ENCODE peak calls at places on chromosomes 7 and 10, in six cellular contexts. One of them, this sample, is unnamed.

GRCh38 chr7:145016068-145016467 is 180.2 kb upstream of the TPK1 start:
- DNase-seq in IMR-90: no peak
- DNase-seq in H1: peak; percentile 15
- DNase-seq in H9: peak; percentile 34
- DNase-seq in mesenchymal stem cell: no peak
- DNase-seq in neuronal stem cell: no peak
- DNase-seq in this sample: no peak

GRCh38 chr7:5679047-5679740 is 102.3 kb downstream of the RNF216 start:
- DNase-seq in IMR-90: no peak
- DNase-seq in H1: no peak
- DNase-seq in H9: no peak
- DNase-seq in mesenchymal stem cell: no peak
- DNase-seq in neuronal stem cell: peak; percentile 31
- DNase-seq in this sample: no peak

GRCh38 chr7:30924624-30925023 is 13.0 kb downstream of the AQP1 start:
- DNase-seq in IMR-90: no peak
- DNase-seq in H1: no peak
- DNase-seq in H9: peak; percentile 8
- DNase-seq in mesenchymal stem cell: no peak
- DNase-seq in neuronal stem cell: no peak
- DNase-seq in this sample: no peak

GRCh38 chr7:129218514-129219036 is 6.3 kb upstream of the AHCYL2 start:
- DNase-seq in IMR-90: peak; percentile 78
- DNase-seq in H1: peak; percentile 50
- DNase-seq in H9: peak; percentile 89
- DNase-seq in mesenchymal stem cell: peak; percentile 82
- DNase-seq in neuronal stem cell: peak; percentile 88
- DNase-seq in this sample: peak; percentile 86

GRCh38 chr7:51019891-51020855 is 237.5 kb upstream of the GRB10 start:
- DNase-seq in IMR-90: peak; percentile 41
- DNase-seq in H1: no peak
- DNase-seq in H9: no peak
- DNase-seq in mesenchymal stem cell: peak; percentile 71
- DNase-seq in neuronal stem cell: no peak
- DNase-seq in this sample: no peak

GRCh38 chr10:42977032-42977416 is 99.8 kb upstream of the RET start:
- DNase-seq in IMR-90: no peak
- DNase-seq in H1: no peak
- DNase-seq in H9: no peak
- DNase-seq in mesenchymal stem cell: no peak
- DNase-seq in neuronal stem cell: no peak
- DNase-seq in this sample: no peak

GRCh38 chr7:107743567-107744344 is at the start of gene CBLL1:
- DNase-seq in IMR-90: peak; percentile 94
- DNase-seq in H1: peak; percentile 78
- DNase-seq in H9: peak; percentile 95
- DNase-seq in mesenchymal stem cell: peak; percentile 97
- DNase-seq in neuronal stem cell: peak; percentile 91
- DNase-seq in this sample: peak; percentile 97

GRCh38 chr10:36469585-36469984 is 655.8 kb upstream of the ANKRD30A start:
- DNase-seq in IMR-90: peak; percentile 83
- DNase-seq in H1: no peak
- DNase-seq in H9: no peak
- DNase-seq in mesenchymal stem cell: peak; percentile 39
- DNase-seq in neuronal stem cell: no peak
- DNase-seq in this sample: no peak

GRCh38 chr10:118504044-118504944 is 91.2 kb downstream of the PRLHR start:
- DNase-seq in IMR-90: peak; percentile 3
- DNase-seq in H1: no peak
- DNase-seq in H9: no peak
- DNase-seq in mesenchymal stem cell: no peak
- DNase-seq in neuronal stem cell: no peak
- DNase-seq in this sample: peak; percentile 65

GRCh38 chr7:43834463-43835251 is 34.7 kb downstream of the MRPS24 start:
- DNase-seq in IMR-90: peak; percentile 40
- DNase-seq in H1: no peak
- DNase-seq in H9: no peak
- DNase-seq in mesenchymal stem cell: peak; percentile 57
- DNase-seq in neuronal stem cell: no peak
- DNase-seq in this sample: peak; percentile 13

GRCh38 chr7:24913791-24914464 is 66.0 kb downstream of the OSBPL3 start:
- DNase-seq in IMR-90: no peak
- DNase-seq in H1: no peak
- DNase-seq in H9: no peak
- DNase-seq in mesenchymal stem cell: no peak
- DNase-seq in neuronal stem cell: no peak
- DNase-seq in this sample: no peak

GRCh38 chr10:104630731-104631130 is 10.4 kb upstream of the SORCS3 start:
- DNase-seq in IMR-90: no peak
- DNase-seq in H1: no peak
- DNase-seq in H9: no peak
- DNase-seq in mesenchymal stem cell: no peak
- DNase-seq in neuronal stem cell: no peak
- DNase-seq in this sample: no peak

GRCh38 chr10:107589081-107589480 is 424.6 kb upstream of the SORCS1 start:
- DNase-seq in IMR-90: no peak
- DNase-seq in H1: no peak
- DNase-seq in H9: no peak
- DNase-seq in mesenchymal stem cell: no peak
- DNase-seq in neuronal stem cell: no peak
- DNase-seq in this sample: no peak

GRCh38 chr10:79127151-79127961 is 58.6 kb downstream of the ZMIZ1 start:
- DNase-seq in IMR-90: peak; percentile 86
- DNase-seq in H1: peak; percentile 36
- DNase-seq in H9: peak; percentile 81
- DNase-seq in mesenchymal stem cell: peak; percentile 90
- DNase-seq in neuronal stem cell: no peak
- DNase-seq in this sample: peak; percentile 78

GRCh38 chr10:18137111-18137510 is 3.1 kb upstream of the CACNB2 start:
- DNase-seq in IMR-90: no peak
- DNase-seq in H1: no peak
- DNase-seq in H9: no peak
- DNase-seq in mesenchymal stem cell: no peak
- DNase-seq in neuronal stem cell: no peak
- DNase-seq in this sample: no peak

GRCh38 chr7:65216469-65216868 is 157.2 kb upstream of the ZNF92 start:
- DNase-seq in IMR-90: peak; percentile 16
- DNase-seq in H1: peak; percentile 63
- DNase-seq in H9: peak; percentile 84
- DNase-seq in mesenchymal stem cell: peak; percentile 21
- DNase-seq in neuronal stem cell: peak; percentile 40
- DNase-seq in this sample: peak; percentile 50

GRCh38 chr10:102274062-102274461 is 28.7 kb downstream of the GBF1 start:
- DNase-seq in IMR-90: no peak
- DNase-seq in H1: no peak
- DNase-seq in H9: no peak
- DNase-seq in mesenchymal stem cell: no peak
- DNase-seq in neuronal stem cell: no peak
- DNase-seq in this sample: no peak

GRCh38 chr10:102268333-102268999 is 23.1 kb downstream of the GBF1 start:
- DNase-seq in IMR-90: peak; percentile 59
- DNase-seq in H1: no peak
- DNase-seq in H9: no peak
- DNase-seq in mesenchymal stem cell: peak; percentile 44
- DNase-seq in neuronal stem cell: no peak
- DNase-seq in this sample: no peak

GRCh38 chr10:102267748-102268147 is 22.4 kb downstream of the GBF1 start:
- DNase-seq in IMR-90: peak; percentile 83
- DNase-seq in H1: no peak
- DNase-seq in H9: no peak
- DNase-seq in mesenchymal stem cell: peak; percentile 38
- DNase-seq in neuronal stem cell: no peak
- DNase-seq in this sample: no peak

GRCh38 chr10:102266670-102267069 is 21.3 kb downstream of the GBF1 start:
- DNase-seq in IMR-90: no peak
- DNase-seq in H1: no peak
- DNase-seq in H9: no peak
- DNase-seq in mesenchymal stem cell: no peak
- DNase-seq in neuronal stem cell: no peak
- DNase-seq in this sample: no peak

GRCh38 chr10:102269017-102269416 is 23.7 kb downstream of the GBF1 start:
- DNase-seq in IMR-90: no peak
- DNase-seq in H1: no peak
- DNase-seq in H9: no peak
- DNase-seq in mesenchymal stem cell: peak; percentile 17
- DNase-seq in neuronal stem cell: no peak
- DNase-seq in this sample: no peak
- H3K23ac ChIP-seq in IMR-90: peak overlapping the region; percentile 21
- H3K23ac ChIP-seq in H1: no peak overlapping the region
- H3K23ac ChIP-seq in H9: no peak overlapping the region
- H3K23ac ChIP-seq in mesenchymal stem cell: no peak overlapping the region
- H3K23ac ChIP-seq in neuronal stem cell: no peak overlapping the region
- H3K23ac ChIP-seq in this sample: no peak overlapping the region

GRCh38 chr7:18288322-18289037 is 207.1 kb upstream of the HDAC9 start:
- DNase-seq in IMR-90: no peak
- DNase-seq in H1: no peak
- DNase-seq in H9: no peak
- DNase-seq in mesenchymal stem cell: no peak
- DNase-seq in neuronal stem cell: no peak
- DNase-seq in this sample: no peak

GRCh38 chr7:18290223-18290622 is 205.3 kb upstream of the HDAC9 start:
- DNase-seq in IMR-90: no peak
- DNase-seq in H1: no peak
- DNase-seq in H9: no peak
- DNase-seq in mesenchymal stem cell: no peak
- DNase-seq in neuronal stem cell: no peak
- DNase-seq in this sample: no peak

GRCh38 chr7:18289801-18290200 is 205.7 kb upstream of the HDAC9 start:
- DNase-seq in IMR-90: no peak
- DNase-seq in H1: no peak
- DNase-seq in H9: no peak
- DNase-seq in mesenchymal stem cell: no peak
- DNase-seq in neuronal stem cell: no peak
- DNase-seq in this sample: no peak

GRCh38 chr7:18290865-18291264 is 204.7 kb upstream of the HDAC9 start:
- DNase-seq in IMR-90: no peak
- DNase-seq in H1: no peak
- DNase-seq in H9: no peak
- DNase-seq in mesenchymal stem cell: no peak
- DNase-seq in neuronal stem cell: no peak
- DNase-seq in this sample: no peak

GRCh38 chr7:18287482-18287881 is 208.1 kb upstream of the HDAC9 start:
- DNase-seq in IMR-90: no peak
- DNase-seq in H1: no peak
- DNase-seq in H9: no peak
- DNase-seq in mesenchymal stem cell: no peak
- DNase-seq in neuronal stem cell: no peak
- DNase-seq in this sample: no peak
- H2AFZ ChIP-seq in IMR-90: no peak overlapping the region
- H2AFZ ChIP-seq in H1: no peak overlapping the region
- H2AFZ ChIP-seq in H9: no peak overlapping the region
- H2AFZ ChIP-seq in mesenchymal stem cell: no peak overlapping the region
- H2AFZ ChIP-seq in neuronal stem cell: no peak overlapping the region
- H2AFZ ChIP-seq in this sample: no peak overlapping the region

GRCh38 chr7:149856583-149856982 is 17.2 kb upstream of the ATP6V0E2 start:
- DNase-seq in IMR-90: no peak
- DNase-seq in H1: no peak
- DNase-seq in H9: no peak
- DNase-seq in mesenchymal stem cell: no peak
- DNase-seq in neuronal stem cell: no peak
- DNase-seq in this sample: no peak
- H3K27ac ChIP-seq in IMR-90: no peak overlapping the region
- H3K27ac ChIP-seq in H1: no peak overlapping the region
- H3K27ac ChIP-seq in H9: no peak overlapping the region
- H3K27ac ChIP-seq in mesenchymal stem cell: no peak overlapping the region
- H3K27ac ChIP-seq in neuronal stem cell: no peak overlapping the region
- H3K27ac ChIP-seq in this sample: no peak overlapping the region

GRCh38 chr10:75208177-75208576 is 2.4 kb upstream of the VDAC2 start:
- DNase-seq in IMR-90: peak; percentile 90
- DNase-seq in H1: no peak
- DNase-seq in H9: no peak
- DNase-seq in mesenchymal stem cell: peak; percentile 78
- DNase-seq in neuronal stem cell: no peak
- DNase-seq in this sample: peak; percentile 86

GRCh38 chr10:75209325-75210192 is 1.0 kb upstream of the VDAC2 start:
- DNase-seq in IMR-90: peak; percentile 65
- DNase-seq in H1: no peak
- DNase-seq in H9: no peak
- DNase-seq in mesenchymal stem cell: peak; percentile 81
- DNase-seq in neuronal stem cell: no peak
- DNase-seq in this sample: peak; percentile 91

GRCh38 chr10:75211007-75211735 is 575 bp downstream of the VDAC2 start:
- DNase-seq in IMR-90: peak; percentile 57
- DNase-seq in H1: no peak
- DNase-seq in H9: no peak
- DNase-seq in mesenchymal stem cell: peak; percentile 78
- DNase-seq in neuronal stem cell: no peak
- DNase-seq in this sample: peak; percentile 60

GRCh38 chr10:75207868-75208167 is 2.8 kb upstream of the VDAC2 start:
- DNase-seq in IMR-90: no peak
- DNase-seq in H1: no peak
- DNase-seq in H9: no peak
- DNase-seq in mesenchymal stem cell: no peak
- DNase-seq in neuronal stem cell: no peak
- DNase-seq in this sample: no peak

GRCh38 chr10:75210193-75211006 is at the start of gene VDAC2:
- DNase-seq in IMR-90: peak; percentile 79
- DNase-seq in H1: no peak
- DNase-seq in H9: peak; percentile 88
- DNase-seq in mesenchymal stem cell: peak; percentile 86
- DNase-seq in neuronal stem cell: peak; percentile 89
- DNase-seq in this sample: peak; percentile 90
- H3K23ac ChIP-seq in IMR-90: peak within 1 kb of the TSS; percentile 99
- H3K23ac ChIP-seq in H1: no peak within 1 kb of the TSS
- H3K23ac ChIP-seq in H9: peak within 1 kb of the TSS; percentile 28
- H3K23ac ChIP-seq in mesenchymal stem cell: peak within 1 kb of the TSS; percentile 64
- H3K23ac ChIP-seq in neuronal stem cell: peak within 1 kb of the TSS; percentile 99
- H3K23ac ChIP-seq in this sample: no peak within 1 kb of the TSS

GRCh38 chr10:16183989-16184643 is 252.7 kb upstream of the PTER start:
- DNase-seq in IMR-90: no peak
- DNase-seq in H1: no peak
- DNase-seq in H9: no peak
- DNase-seq in mesenchymal stem cell: no peak
- DNase-seq in neuronal stem cell: no peak
- DNase-seq in this sample: no peak
- H2AFZ ChIP-seq in IMR-90: no peak overlapping the region
- H2AFZ ChIP-seq in H1: no peak overlapping the region
- H2AFZ ChIP-seq in H9: no peak overlapping the region
- H2AFZ ChIP-seq in mesenchymal stem cell: no peak overlapping the region
- H2AFZ ChIP-seq in neuronal stem cell: no peak overlapping the region
- H2AFZ ChIP-seq in this sample: no peak overlapping the region

GRCh38 chr7:42222119-42222518 is 14.9 kb downstream of the GLI3 start:
- DNase-seq in IMR-90: no peak
- DNase-seq in H1: no peak
- DNase-seq in H9: peak; percentile 43
- DNase-seq in mesenchymal stem cell: no peak
- DNase-seq in neuronal stem cell: no peak
- DNase-seq in this sample: no peak
- H3K27ac ChIP-seq in IMR-90: no peak overlapping the region
- H3K27ac ChIP-seq in H1: peak overlapping the region; percentile 80
- H3K27ac ChIP-seq in H9: peak overlapping the region; percentile 97
- H3K27ac ChIP-seq in mesenchymal stem cell: no peak overlapping the region
- H3K27ac ChIP-seq in neuronal stem cell: peak overlapping the region; percentile 76
- H3K27ac ChIP-seq in this sample: no peak overlapping the region

This sample was measured in trophoblast cell.